ENCODE peak calls at places on chromosomes 11 and 22, in seven cellular contexts. I is H1, R is HCT116, L is HepG2, G is GM12878, U is K562, Q is SK-N-SH. V is an unnamed sample.

GRCh38 chr11:62889484-62890437 is 9.1 kb downstream of the SLC3A2 start:
- DNase-seq in I (no peak), R (no peak), L (peak), G (no peak), U (peak), Q (no peak), V (no peak)

GRCh38 chr11:77411238-77411637 is 62.7 kb downstream of the PAK1 start:
- DNase-seq in I (no peak), R (no peak), L (no peak), G (no peak), U (no peak), Q (no peak), V (no peak)

GRCh38 chr11:6354651-6355485 is 34.6 kb upstream of the CAVIN3 start:
- DNase-seq in I (no peak), R (no peak), L (peak), G (no peak), U (no peak), Q (no peak), V (no peak)

GRCh38 chr11:57800444-57801184 is 39.0 kb downstream of the CTNND1 start:
- DNase-seq in I (no peak), R (peak), L (peak), G (peak), U (peak), Q (peak), V (peak)

GRCh38 chr11:32138902-32139301 is 48.0 kb downstream of the RCN1 start:
- DNase-seq in I (no peak), R (no peak), L (no peak), G (no peak), U (no peak), Q (no peak), V (no peak)

GRCh38 chr11:75714211-75714610 is 3.4 kb upstream of the MOGAT2 start:
- DNase-seq in I (no peak), R (no peak), L (no peak), G (no peak), U (peak), Q (peak), V (no peak)

GRCh38 chr11:65185869-65186341 is 4.2 kb downstream of the CAPN1 start:
- DNase-seq in I (peak), R (no peak), L (no peak), G (no peak), U (no peak), Q (no peak), V (no peak)

GRCh38 chr22:42716649-42717127 is 4.0 kb downstream of the A4GALT start:
- DNase-seq in I (no peak), R (no peak), L (no peak), G (peak), U (no peak), Q (no peak), V (no peak)

GRCh38 chr11:2213890-2214526 is 42.4 kb upstream of the TH start:
- DNase-seq in I (peak), R (no peak), L (no peak), G (no peak), U (peak), Q (peak), V (no peak)

GRCh38 chr11:2801711-2802388 is 83.7 kb downstream of the CDKN1C start:
- DNase-seq in I (peak), R (no peak), L (no peak), G (no peak), U (no peak), Q (no peak), V (no peak)

GRCh38 chr11:97140885-97141494 is 751.2 kb downstream of the JRKL start:
- DNase-seq in I (no peak), R (no peak), L (peak), G (no peak), U (peak), Q (peak), V (peak)
- TF ChIP-seq JUND in I (no peak), R (no peak), L (no peak), G (no peak), U (no peak), Q (no peak), V (no peak)

DNA sequence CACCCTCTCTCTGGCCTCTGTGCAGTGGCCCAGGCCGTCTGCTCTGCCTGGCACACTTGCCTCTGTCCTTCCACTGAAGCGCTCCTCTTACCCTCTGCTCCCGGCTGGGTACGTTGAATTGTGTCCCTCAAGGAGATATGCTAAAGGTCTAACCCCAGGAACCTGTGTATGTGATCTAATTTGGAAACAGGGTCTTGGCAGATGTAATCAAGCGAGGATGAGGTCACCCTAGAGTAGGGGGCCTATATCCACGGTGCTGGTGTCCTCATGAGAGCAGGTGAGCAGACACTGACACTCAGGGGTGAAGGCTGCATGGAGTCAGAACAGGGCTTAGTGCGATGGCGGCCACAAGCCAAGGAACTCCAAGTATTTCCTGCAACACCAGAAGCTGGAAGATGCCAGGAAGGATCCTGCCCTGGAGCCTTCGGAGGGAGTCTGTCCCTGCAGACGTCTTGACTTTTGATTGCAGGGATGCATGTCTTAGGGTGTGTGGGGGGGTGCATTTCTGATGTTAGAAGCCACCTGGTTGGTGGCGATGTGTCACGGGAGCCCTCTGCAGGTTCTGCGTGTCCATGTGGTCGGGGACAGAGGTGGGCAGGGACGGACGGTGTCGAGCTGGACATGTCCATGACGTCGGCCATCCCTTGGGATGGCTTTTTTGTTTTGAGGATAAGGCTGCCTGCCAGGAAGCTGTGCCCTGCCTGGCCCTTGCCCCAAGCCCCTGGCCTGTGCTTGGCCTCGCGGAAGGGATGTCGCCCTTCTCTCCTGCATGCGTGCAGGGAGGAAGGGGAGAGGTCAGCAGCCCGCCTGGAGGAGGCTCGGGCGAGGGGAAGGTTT is 68.6 kb downstream of the LRP5 start:
- DNase-seq in I (no peak), R (no peak), L (no peak), G (no peak), U (no peak), Q (no peak), V (peak)
- TF ChIP-seq JUND in I (no peak), R (no peak), L (no peak), G (no peak), U (no peak), Q (no peak), V (no peak)

GRCh38 chr11:100573911-100574513 is 113.1 kb upstream of the ARHGAP42 start:
- DNase-seq in I (no peak), R (no peak), L (no peak), G (no peak), U (no peak), Q (no peak), V (no peak)

GRCh38 chr11:100576044-100577021 is 110.8 kb upstream of the ARHGAP42 start:
- DNase-seq in I (no peak), R (peak), L (peak), G (peak), U (peak), Q (peak), V (peak)

GRCh38 chr11:100578966-100579365 is 108.1 kb upstream of the ARHGAP42 start:
- DNase-seq in I (no peak), R (no peak), L (no peak), G (no peak), U (no peak), Q (no peak), V (no peak)

DNA sequence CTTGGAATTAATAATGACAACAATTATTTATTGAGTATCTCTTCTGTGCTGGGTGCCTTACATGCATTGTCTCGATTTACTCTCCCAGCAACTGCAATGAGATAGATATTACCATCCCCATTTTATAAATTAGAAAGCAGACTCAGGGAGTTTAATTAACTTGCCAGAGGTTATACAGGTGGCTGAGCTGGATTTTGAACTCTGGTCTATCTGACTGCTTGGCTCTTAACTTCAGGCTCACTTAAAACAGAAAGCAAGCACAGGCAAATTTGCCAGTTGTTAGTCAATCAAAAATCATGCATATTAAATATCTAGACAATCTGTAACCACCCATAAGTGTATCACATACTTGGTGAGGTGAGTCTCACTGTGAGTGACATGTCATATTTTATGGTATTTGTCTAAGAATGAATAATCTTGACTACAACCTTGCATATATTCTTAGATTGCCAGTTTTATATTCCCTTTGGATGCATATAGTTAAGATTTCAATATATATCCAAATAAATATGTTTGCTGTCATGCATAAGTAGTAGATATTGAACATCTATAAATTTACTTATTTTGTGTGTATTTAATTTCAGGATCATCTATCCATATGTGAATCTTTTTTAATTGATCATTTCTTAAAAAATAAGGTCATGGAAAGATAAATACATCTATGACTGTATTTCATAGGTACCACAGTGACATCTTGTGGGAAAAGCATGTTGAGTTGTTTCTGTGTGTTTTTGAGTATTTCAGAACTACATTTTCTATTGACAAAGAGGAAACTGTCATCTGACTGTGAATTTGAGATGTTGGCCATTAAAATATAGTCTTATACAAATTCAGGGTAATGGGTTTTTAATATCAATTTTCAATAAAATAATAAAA is 112.0 kb upstream of the ARHGAP42 start:
- DNase-seq in I (no peak), R (peak), L (peak), G (no peak), U (no peak), Q (no peak), V (no peak)
- TF ChIP-seq JUND in I (no peak), R (no peak), L (no peak), G (no peak), U (no peak), Q (no peak), V (no peak)

DNA sequence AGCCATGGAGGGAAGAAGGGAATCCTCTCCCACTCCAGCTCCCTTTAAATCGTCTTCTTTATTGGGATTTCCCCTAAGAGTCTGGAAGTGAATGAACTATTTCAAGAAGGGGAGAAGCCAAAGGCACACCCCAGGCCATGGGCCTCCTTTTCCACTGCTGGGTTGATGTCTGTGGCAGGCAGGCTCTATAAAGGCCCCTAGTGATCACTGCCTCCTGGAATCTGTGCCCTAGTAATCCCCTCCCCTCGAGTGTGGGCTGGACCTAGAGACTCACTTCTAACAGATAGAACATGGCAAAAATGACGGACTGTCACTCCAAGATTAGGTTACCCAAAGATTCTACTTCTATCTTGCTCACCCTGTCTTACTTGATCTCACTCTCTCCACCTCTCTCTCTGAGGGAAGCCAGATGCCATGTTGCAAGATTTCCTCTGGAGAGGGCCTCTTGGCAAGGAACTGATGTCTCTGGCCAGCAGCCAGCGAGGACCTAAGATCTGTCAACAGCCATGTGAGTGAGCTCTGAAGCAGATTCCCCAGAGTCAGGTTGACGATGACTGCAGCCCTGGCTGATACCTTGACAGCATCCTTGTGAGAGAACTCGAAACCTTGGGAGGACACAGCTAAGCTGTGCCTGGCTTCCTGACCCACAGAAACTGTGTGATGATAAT is 444.8 kb downstream of the SOX6 start:
- DNase-seq in I (no peak), R (no peak), L (no peak), G (no peak), U (no peak), Q (no peak), V (no peak)
- TF ChIP-seq JUND in I (no peak), R (no peak), L (no peak), G (no peak), U (no peak), Q (no peak), V (no peak)

GRCh38 chr11:96035031-96035743 is 111.3 kb upstream of the MTMR2 start:
- DNase-seq in I (no peak), R (no peak), L (no peak), G (no peak), U (no peak), Q (no peak), V (no peak)

GRCh38 chr11:96036863-96037262 is 113.0 kb upstream of the MTMR2 start:
- DNase-seq in I (no peak), R (no peak), L (no peak), G (no peak), U (no peak), Q (no peak), V (no peak)

GRCh38 chr11:96038046-96038445 is 114.1 kb upstream of the MTMR2 start:
- DNase-seq in I (no peak), R (no peak), L (no peak), G (no peak), U (no peak), Q (no peak), V (no peak)

GRCh38 chr11:96035744-96036087 is 111.8 kb upstream of the MTMR2 start:
- DNase-seq in I (no peak), R (no peak), L (no peak), G (no peak), U (no peak), Q (no peak), V (no peak)

DNA sequence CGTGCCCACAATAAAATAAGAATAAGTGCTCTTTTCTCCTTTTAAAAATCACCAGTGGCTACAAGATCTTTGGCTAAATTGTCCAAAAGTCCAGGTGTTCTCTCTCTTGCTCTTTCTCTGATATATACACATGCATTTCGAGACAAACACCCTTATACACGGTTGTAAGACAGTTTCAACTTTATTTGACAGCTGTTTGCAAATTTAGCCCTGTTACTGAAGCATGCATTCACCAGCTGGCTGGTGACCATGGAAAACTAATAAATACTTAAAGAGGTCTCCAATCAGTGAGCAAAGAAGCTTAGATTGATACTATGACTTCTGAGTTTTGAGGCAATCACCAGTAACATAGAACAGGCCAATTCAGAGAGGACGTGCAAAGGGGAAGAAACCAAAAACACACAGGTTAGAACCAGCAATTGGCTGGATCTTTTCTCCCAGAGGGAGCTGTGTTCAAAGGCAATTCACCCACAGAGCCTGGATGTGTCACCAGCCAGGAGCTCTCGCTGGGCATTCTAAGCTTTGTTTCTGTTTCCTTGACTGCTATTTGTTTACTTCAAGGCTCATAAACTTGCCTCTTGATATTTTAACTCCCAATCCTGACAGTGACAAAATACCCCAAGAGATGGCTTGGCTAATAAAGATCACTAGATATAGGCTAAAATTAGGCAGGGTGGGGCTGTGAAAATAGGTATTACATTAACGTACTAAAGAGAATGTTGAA is 113.5 kb upstream of the MTMR2 start:
- DNase-seq in I (no peak), R (no peak), L (no peak), G (no peak), U (no peak), Q (no peak), V (no peak)
- TF ChIP-seq JUND in I (no peak), R (no peak), L (no peak), G (no peak), U (no peak), Q (no peak), V (no peak)

GRCh38 chr11:46073632-46074031 is 47.6 kb downstream of the PHF21A start:
- DNase-seq in I (no peak), R (no peak), L (no peak), G (no peak), U (no peak), Q (no peak), V (no peak)

GRCh38 chr11:46069595-46069994 is 51.7 kb downstream of the PHF21A start:
- DNase-seq in I (no peak), R (no peak), L (no peak), G (no peak), U (no peak), Q (no peak), V (no peak)

GRCh38 chr11:46071091-46071490 is 50.2 kb downstream of the PHF21A start:
- DNase-seq in I (no peak), R (no peak), L (no peak), G (no peak), U (no peak), Q (no peak), V (peak)

GRCh38 chr11:46075168-46075567 is 46.1 kb downstream of the PHF21A start:
- DNase-seq in I (no peak), R (no peak), L (no peak), G (no peak), U (peak), Q (no peak), V (no peak)

GRCh38 chr11:46072172-46072964 is 48.9 kb downstream of the PHF21A start:
- DNase-seq in I (no peak), R (no peak), L (no peak), G (no peak), U (peak), Q (no peak), V (no peak)
- TF ChIP-seq JUND in I (no peak), R (no peak), L (no peak), G (no peak), U (no peak), Q (no peak), V (no peak)

DNA sequence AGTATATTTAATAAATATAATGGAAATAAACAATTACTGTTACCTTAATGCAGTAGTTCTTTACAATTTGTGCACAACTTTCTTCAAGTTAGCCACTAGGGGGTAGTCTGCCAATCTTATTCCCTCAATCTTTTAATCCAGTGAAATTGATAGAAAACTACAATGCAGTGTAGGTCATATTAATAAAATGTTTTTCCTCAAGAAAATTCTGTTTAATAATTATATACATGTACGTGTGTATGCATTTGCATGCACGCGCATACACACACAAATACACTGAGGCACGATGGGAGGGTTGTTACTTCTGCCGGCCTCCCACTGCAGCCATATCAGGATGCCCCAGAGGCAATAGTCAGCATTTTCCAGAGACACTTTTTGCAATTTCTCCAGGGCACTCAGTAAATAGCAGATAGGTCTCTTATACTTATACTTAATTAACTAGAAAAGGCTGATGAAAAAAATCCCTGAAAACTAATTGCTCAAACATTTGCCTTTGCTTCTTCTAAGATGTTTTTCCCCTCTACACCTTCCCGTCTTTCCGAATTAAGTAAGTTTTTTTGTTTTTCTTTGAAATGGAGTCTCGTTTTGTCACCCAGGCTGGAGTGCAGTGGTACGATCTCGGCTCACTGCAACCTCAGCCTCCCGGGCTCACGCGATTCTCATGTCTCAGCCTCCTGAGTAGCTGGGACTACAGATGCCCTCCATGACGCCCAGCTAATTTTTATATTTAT is 3.1 kb downstream of the GAB2 start:
- DNase-seq in I (no peak), R (no peak), L (no peak), G (no peak), U (peak), Q (peak), V (peak)
- TF ChIP-seq JUND in I (no peak), R (no peak), L (no peak), G (no peak), U (peak), Q (no peak), V (no peak)

GRCh38 chr11:24324211-24324610 is 172.6 kb upstream of the LUZP2 start:
- DNase-seq in I (no peak), R (no peak), L (no peak), G (no peak), U (no peak), Q (no peak), V (no peak)
- TF ChIP-seq JUND in I (no peak), R (no peak), L (no peak), G (no peak), U (no peak), Q (no peak), V (no peak)

DNA sequence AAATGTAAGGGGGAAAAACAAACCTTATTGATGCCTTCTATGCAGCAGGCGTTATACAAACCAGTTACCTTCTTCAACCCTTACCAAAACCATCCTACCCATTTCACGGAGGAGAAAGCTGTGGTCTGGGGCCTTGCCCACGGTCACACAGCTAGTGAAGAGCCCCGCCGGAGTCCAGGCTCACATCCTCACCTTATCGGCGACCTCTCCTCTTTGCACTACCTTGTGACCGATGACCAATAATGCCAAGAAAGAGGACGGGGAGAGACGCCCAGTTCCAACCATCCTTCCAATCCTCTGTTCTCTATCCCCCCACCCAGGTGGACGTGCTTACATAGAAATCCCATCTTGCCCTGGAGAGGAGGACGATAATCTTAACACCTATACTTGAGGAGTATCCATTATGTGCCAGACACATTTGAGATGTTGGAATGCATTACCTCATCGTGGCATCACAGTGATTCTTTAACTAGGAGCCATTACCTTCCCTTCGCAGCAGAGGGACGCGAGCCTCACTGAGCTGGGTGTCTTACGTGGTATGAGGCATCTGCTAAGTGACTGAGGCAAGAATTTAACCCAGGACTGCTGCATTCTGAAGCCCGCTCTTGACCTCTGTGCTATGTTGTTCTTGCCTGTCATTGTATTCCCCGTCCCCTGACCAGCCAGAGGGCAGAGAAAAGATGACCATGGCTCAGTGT is 253.7 kb upstream of the B3GAT1 start:
- DNase-seq in I (peak), R (no peak), L (no peak), G (no peak), U (no peak), Q (no peak), V (no peak)
- TF ChIP-seq JUND in I (no peak), R (no peak), L (no peak), G (no peak), U (no peak), Q (no peak), V (no peak)